ENCODE peak calls at places on chromosomes 13 and 19, in six cellular contexts. P is fibroblast of mammary gland, U is tibial artery, L is thyroid gland, G is MCF 10A, D is BJ. X is an unnamed sample.

GRCh38 chr19:16920816-16921529 is 32.2 kb downstream of the F2RL3 start:
- DNase-seq in P (peak), U (no peak), L (no peak), G (peak), D (no peak), X (peak)

GRCh38 chr19:51122112-51122981 is 2.4 kb upstream of the SIGLEC9 start:
- DNase-seq in P (peak), U (no peak), L (no peak), G (no peak), D (no peak), X (no peak)

GRCh38 chr19:55549500-55550320 is 4.4 kb upstream of the SBK3 start:
- DNase-seq in P (peak), U (no peak), L (peak), G (peak), D (peak), X (peak)

GRCh38 chr19:17479325-17479791 is 9.0 kb downstream of the SLC27A1 start:
- DNase-seq in P (peak), U (no peak), L (no peak), G (no peak), D (no peak), X (no peak)

GRCh38 chr19:275958-276646 is 15.1 kb downstream of the PLPP2 start:
- DNase-seq in P (no peak), U (no peak), L (no peak), G (no peak), D (no peak), X (no peak)

GRCh38 chr19:15251010-15251748 is 18.9 kb upstream of the EPHX3 start:
- DNase-seq in P (peak), U (peak), L (no peak), G (peak), D (peak), X (peak)

GRCh38 chr13:84137292-84137691 is 255.0 kb upstream of the SLITRK1 start:
- DNase-seq in P (peak), U (no peak), L (no peak), G (no peak), D (no peak), X (no peak)

GRCh38 chr19:49120325-49120683 is 960 bp downstream of the PPFIA3 start:
- DNase-seq in P (no peak), U (no peak), L (no peak), G (no peak), D (no peak), X (no peak)

GRCh38 chr13:110874508-110874960 is 40.3 kb downstream of the ANKRD10 start:
- DNase-seq in P (peak), U (peak), L (peak), G (peak), D (no peak), X (peak)

GRCh38 chr19:3450796-3451411 is 29.4 kb downstream of the SMIM24 start:
- DNase-seq in P (peak), U (peak), L (peak), G (peak), D (peak), X (peak)

GRCh38 chr13:40520916-40521315 is 145.5 kb downstream of the FOXO1 start:
- DNase-seq in P (no peak), U (no peak), L (no peak), G (no peak), D (no peak), X (no peak)

GRCh38 chr13:43988302-43988701 is 108.6 kb downstream of the LACC1 start:
- DNase-seq in P (no peak), U (no peak), L (no peak), G (no peak), D (no peak), X (no peak)

GRCh38 chr13:111093634-111094033 is 21.5 kb upstream of the ARHGEF7 start:
- DNase-seq in P (no peak), U (no peak), L (no peak), G (no peak), D (no peak), X (no peak)

GRCh38 chr13:48731957-48732569 is 78.3 kb downstream of the CYSLTR2 start:
- DNase-seq in P (peak), U (no peak), L (peak), G (no peak), D (no peak), X (no peak)

GRCh38 chr19:39558623-39559117 is 18.7 kb upstream of the EID2 start:
- DNase-seq in P (no peak), U (no peak), L (no peak), G (no peak), D (no peak), X (no peak)

GRCh38 chr13:21826214-21827015 is 155.5 kb downstream of the FGF9 start:
- DNase-seq in P (no peak), U (no peak), L (no peak), G (no peak), D (no peak), X (no peak)

GRCh38 chr13:38262211-38262610 is 87.4 kb upstream of the UFM1 start:
- DNase-seq in P (peak), U (no peak), L (no peak), G (peak), D (no peak), X (no peak)

GRCh38 chr13:89380101-89380500 is 1708.9 kb downstream of the SLITRK5 start:
- DNase-seq in P (no peak), U (no peak), L (no peak), G (peak), D (no peak), X (peak)

GRCh38 chr19:10863107-10863700 is 8.1 kb upstream of the CARM1 start:
- DNase-seq in P (peak), U (peak), L (peak), G (no peak), D (no peak), X (no peak)

GRCh38 chr19:53953383-53953782 is 9.4 kb upstream of the CACNG8 start:
- DNase-seq in P (no peak), U (no peak), L (no peak), G (no peak), D (no peak), X (no peak)

GRCh38 chr19:48372904-48373303 is 8.7 kb downstream of the SYNGR4 start:
- DNase-seq in P (no peak), U (no peak), L (peak), G (peak), D (no peak), X (no peak)

GRCh38 chr19:46753420-46754155 is 7.3 kb upstream of the STRN4 start:
- DNase-seq in P (peak), U (peak), L (peak), G (peak), D (no peak), X (no peak)

GRCh38 chr19:36266375-36266961 is 51.6 kb downstream of the ZNF146 start:
- DNase-seq in P (no peak), U (no peak), L (peak), G (no peak), D (no peak), X (no peak)

GRCh38 chr13:114112826-114113322 is 19.5 kb downstream of the RASA3 start:
- DNase-seq in P (no peak), U (peak), L (peak), G (no peak), D (no peak), X (no peak)

GRCh38 chr13:107234315-107234714 is 666.4 kb upstream of the ARGLU1 start:
- DNase-seq in P (no peak), U (no peak), L (no peak), G (no peak), D (no peak), X (no peak)

GRCh38 chr19:15136234-15136954 is 29.2 kb downstream of the SYDE1 start:
- DNase-seq in P (no peak), U (no peak), L (no peak), G (no peak), D (no peak), X (peak)

GRCh38 chr13:28245465-28245864 is 107.1 kb downstream of the PAN3 start:
- DNase-seq in P (no peak), U (no peak), L (no peak), G (no peak), D (no peak), X (no peak)

GRCh38 chr19:13885826-13886365 is 9.0 kb downstream of the NANOS3 start:
- DNase-seq in P (no peak), U (no peak), L (no peak), G (no peak), D (no peak), X (no peak)

GRCh38 chr19:52007436-52007804 is 591 bp downstream of the ZNF615 start:
- DNase-seq in P (peak), U (no peak), L (no peak), G (no peak), D (no peak), X (peak)

GRCh38 chr13:33730147-33730546 is 87.8 kb upstream of the RFC3 start:
- DNase-seq in P (no peak), U (peak), L (peak), G (no peak), D (no peak), X (no peak)

GRCh38 chr13:111937763-111938375 is 129.1 kb upstream of the SOX1 start:
- DNase-seq in P (no peak), U (no peak), L (no peak), G (peak), D (no peak), X (peak)

GRCh38 chr19:34825212-34825611 is 52.2 kb upstream of the ZNF599 start:
- DNase-seq in P (no peak), U (no peak), L (no peak), G (no peak), D (no peak), X (no peak)

GRCh38 chr19:54179921-54180452 is 7.0 kb upstream of the TMC4 start:
- DNase-seq in P (peak), U (no peak), L (no peak), G (no peak), D (no peak), X (no peak)

GRCh38 chr19:52664461-52664860 is 26.3 kb upstream of the ZNF83 start:
- DNase-seq in P (no peak), U (no peak), L (peak), G (no peak), D (no peak), X (no peak)

DNA sequence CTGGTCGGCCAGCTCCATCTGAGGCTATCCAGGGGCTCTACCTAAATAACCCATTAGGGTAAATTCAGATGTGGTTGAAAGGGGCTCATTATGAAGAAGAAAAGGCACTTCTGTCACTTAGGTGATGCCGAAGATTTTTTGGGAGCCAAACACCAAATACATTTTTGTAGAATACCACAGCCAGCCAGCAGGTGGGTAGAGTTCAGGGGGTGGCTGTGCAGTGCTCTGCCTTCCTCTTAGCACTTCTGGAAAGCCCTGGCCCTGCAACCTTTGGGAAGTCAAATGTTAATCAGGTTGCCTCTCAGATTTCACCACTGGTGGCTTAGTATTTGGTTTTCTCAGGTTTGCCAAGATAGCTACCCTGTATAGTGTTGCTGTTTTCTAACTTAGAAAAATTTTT is 18.5 kb upstream of the GPR18 start:
- DNase-seq in P (no peak), U (no peak), L (no peak), G (no peak), D (no peak), X (no peak)
- TF ChIP-seq CTCF in P (no peak), U (no peak), L (no peak), G (no peak), D (no peak), X (no peak)

GRCh38 chr19:38385057-38385803 is 2.6 kb downstream of the GGN start:
- DNase-seq in P (no peak), U (no peak), L (no peak), G (no peak), D (no peak), X (no peak)

GRCh38 chr19:38383743-38384142 is 4.1 kb downstream of the GGN start:
- DNase-seq in P (no peak), U (no peak), L (no peak), G (no peak), D (no peak), X (no peak)

GRCh38 chr19:38383184-38383583 is 4.7 kb downstream of the GGN start:
- DNase-seq in P (no peak), U (no peak), L (no peak), G (no peak), D (no peak), X (no peak)

GRCh38 chr19:38385804-38386257 is 2.0 kb downstream of the GGN start:
- DNase-seq in P (no peak), U (no peak), L (no peak), G (no peak), D (no peak), X (no peak)

GRCh38 chr19:38384209-38385027 is 3.4 kb downstream of the GGN start:
- DNase-seq in P (no peak), U (no peak), L (no peak), G (no peak), D (no peak), X (no peak)
- TF ChIP-seq CTCF in P (peak), U (no peak), L (no peak), G (peak), D (peak), X (no peak)

GRCh38 chr19:57719424-57719823 is 8.0 kb downstream of the ZNF671 start:
- DNase-seq in P (no peak), U (no peak), L (no peak), G (no peak), D (no peak), X (no peak)
- TF ChIP-seq CTCF in P (no peak), U (no peak), L (no peak), G (no peak), D (no peak), X (no peak)

DNA sequence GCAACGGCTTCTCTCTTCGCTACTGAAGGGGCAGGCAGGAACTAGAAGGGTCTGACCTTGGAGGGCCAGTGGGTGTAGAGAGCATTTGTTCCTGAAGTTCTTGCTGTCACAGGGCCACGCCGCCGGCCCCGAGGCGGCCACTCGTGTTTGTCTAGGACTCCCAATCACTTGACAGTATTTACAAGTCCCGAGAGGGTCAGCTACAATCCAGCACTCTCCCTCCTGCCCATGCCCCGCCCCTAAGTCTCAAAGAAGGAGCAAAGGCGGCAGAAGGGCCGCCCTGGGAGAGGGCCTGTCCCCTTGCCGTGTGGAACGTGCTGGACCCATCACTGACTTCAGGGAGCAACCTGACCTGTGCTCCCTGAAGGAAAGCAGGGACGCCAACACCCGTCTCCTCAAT is 118.5 kb downstream of the STK24 start:
- DNase-seq in P (no peak), U (no peak), L (no peak), G (no peak), D (no peak), X (no peak)
- TF ChIP-seq CTCF in P (no peak), U (no peak), L (no peak), G (no peak), D (no peak), X (no peak)

GRCh38 chr13:87398047-87398446 is 273.1 kb upstream of the SLITRK5 start:
- DNase-seq in P (no peak), U (no peak), L (no peak), G (no peak), D (no peak), X (no peak)
- TF ChIP-seq CTCF in P (no peak), U (no peak), L (no peak), G (no peak), D (no peak), X (no peak)

GRCh38 chr13:106095919-106096318 is 439.5 kb downstream of the EFNB2 start:
- DNase-seq in P (no peak), U (no peak), L (no peak), G (no peak), D (no peak), X (no peak)

GRCh38 chr13:106099765-106100164 is 435.7 kb downstream of the EFNB2 start:
- DNase-seq in P (no peak), U (no peak), L (no peak), G (no peak), D (no peak), X (no peak)

GRCh38 chr13:106098778-106099177 is 436.7 kb downstream of the EFNB2 start:
- DNase-seq in P (no peak), U (no peak), L (no peak), G (no peak), D (no peak), X (no peak)

GRCh38 chr13:106096661-106097092 is 438.8 kb downstream of the EFNB2 start:
- DNase-seq in P (peak), U (no peak), L (no peak), G (peak), D (no peak), X (peak)

GRCh38 chr13:106095406-106095805 is 440.1 kb downstream of the EFNB2 start:
- DNase-seq in P (no peak), U (no peak), L (no peak), G (peak), D (no peak), X (no peak)
- TF ChIP-seq CTCF in P (no peak), U (no peak), L (no peak), G (no peak), D (no peak), X (no peak)